ENCODE peak calls at places on chromosomes 12 and 14, in seven cellular contexts. B is A549, G is SK-N-SH, O is H1, Y is K562, T is IMR-90, N is GM12878. P is an unnamed sample.

GRCh38 chr14:67941456-67942018 is 122.0 kb downstream of the RAD51B start:
- DNase-seq in B (peak), G (no peak), O (no peak), Y (no peak), T (peak), N (no peak), P (peak)

GRCh38 chr12:106304001-106304421 is 1.5 kb downstream of the TCP11L2 start:
- DNase-seq in B (no peak), G (no peak), O (no peak), Y (no peak), T (no peak), N (no peak), P (no peak)

GRCh38 chr14:59342516-59343484 is 122.4 kb downstream of the GPR135 start:
- DNase-seq in B (no peak), G (no peak), O (no peak), Y (no peak), T (no peak), N (no peak), P (no peak)

GRCh38 chr12:89906824-89907223 is 198.2 kb upstream of the ATP2B1 start:
- DNase-seq in B (no peak), G (peak), O (no peak), Y (no peak), T (no peak), N (no peak), P (no peak)

GRCh38 chr12:56071648-56072047 is 8.3 kb upstream of the ERBB3 start:
- DNase-seq in B (no peak), G (no peak), O (no peak), Y (no peak), T (peak), N (no peak), P (peak)

GRCh38 chr14:36659010-36659821 is 2.4 kb upstream of the PAX9 start:
- DNase-seq in B (no peak), G (no peak), O (no peak), Y (no peak), T (no peak), N (no peak), P (no peak)

GRCh38 chr12:7498832-7499231 is 4.7 kb downstream of the CD163 start:
- DNase-seq in B (no peak), G (no peak), O (no peak), Y (no peak), T (peak), N (no peak), P (no peak)

GRCh38 chr12:26746315-26746714 is 86.7 kb downstream of the ITPR2 start:
- DNase-seq in B (no peak), G (no peak), O (no peak), Y (no peak), T (peak), N (no peak), P (no peak)

GRCh38 chr12:93301171-93301570 is 76.6 kb upstream of the NUDT4 start:
- DNase-seq in B (no peak), G (no peak), O (no peak), Y (no peak), T (no peak), N (no peak), P (no peak)

GRCh38 chr14:28651148-28651547 is 115.4 kb upstream of the FOXG1 start:
- DNase-seq in B (no peak), G (no peak), O (no peak), Y (no peak), T (peak), N (no peak), P (no peak)

GRCh38 chr12:124651508-124652273 is 84.3 kb upstream of the NCOR2 start:
- DNase-seq in B (no peak), G (peak), O (no peak), Y (peak), T (no peak), N (no peak), P (no peak)

GRCh38 chr12:54021432-54022013 is 6.7 kb upstream of the HOXC6 start:
- DNase-seq in B (peak), G (no peak), O (peak), Y (no peak), T (no peak), N (no peak), P (no peak)

GRCh38 chr14:28157289-28157869 is 609.2 kb upstream of the FOXG1 start:
- DNase-seq in B (no peak), G (no peak), O (no peak), Y (no peak), T (no peak), N (no peak), P (no peak)

GRCh38 chr12:130847097-130847496 is 8.0 kb upstream of the STX2 start:
- DNase-seq in B (no peak), G (no peak), O (no peak), Y (no peak), T (peak), N (no peak), P (no peak)

GRCh38 chr12:131908716-131909595 is 14.5 kb downstream of the ULK1 start:
- DNase-seq in B (no peak), G (no peak), O (no peak), Y (no peak), T (no peak), N (no peak), P (no peak)

GRCh38 chr12:120767071-120768024 is 41.7 kb downstream of the ACADS start:
- DNase-seq in B (no peak), G (no peak), O (no peak), Y (no peak), T (no peak), N (no peak), P (no peak)

GRCh38 chr12:88235183-88235833 is 93.2 kb downstream of the TMTC3 start:
- DNase-seq in B (no peak), G (no peak), O (no peak), Y (peak), T (no peak), N (peak), P (no peak)

GRCh38 chr12:47741340-47741703 is 16.0 kb upstream of the ENDOU start:
- DNase-seq in B (no peak), G (peak), O (no peak), Y (no peak), T (no peak), N (no peak), P (no peak)

GRCh38 chr12:65868133-65868705 is 43.9 kb downstream of the HMGA2 start:
- DNase-seq in B (no peak), G (no peak), O (no peak), Y (peak), T (peak), N (no peak), P (no peak)

GRCh38 chr12:19150273-19150895 is 20.9 kb downstream of the PLEKHA5 start:
- DNase-seq in B (no peak), G (no peak), O (no peak), Y (no peak), T (no peak), N (no peak), P (no peak)

GRCh38 chr12:91882910-91883309 is 262.7 kb downstream of the BTG1 start:
- DNase-seq in B (no peak), G (no peak), O (no peak), Y (no peak), T (no peak), N (no peak), P (no peak)

GRCh38 chr14:64734990-64735389 is 30.8 kb downstream of the PLEKHG3 start:
- DNase-seq in B (no peak), G (no peak), O (no peak), Y (no peak), T (no peak), N (no peak), P (no peak)

GRCh38 chr14:50573862-50574261 is 13.9 kb downstream of the ATL1 start:
- DNase-seq in B (no peak), G (no peak), O (no peak), Y (no peak), T (no peak), N (no peak), P (no peak)

GRCh38 chr14:75450381-75451276 is 22.8 kb downstream of the JDP2 start:
- DNase-seq in B (no peak), G (no peak), O (no peak), Y (no peak), T (peak), N (no peak), P (peak)

GRCh38 chr12:31874961-31875608 is 84.1 kb upstream of the RESF1 start:
- DNase-seq in B (peak), G (no peak), O (no peak), Y (peak), T (peak), N (no peak), P (no peak)

GRCh38 chr14:74502236-74503019 is 8.9 kb downstream of the ISCA2 start:
- DNase-seq in B (peak), G (peak), O (no peak), Y (peak), T (peak), N (no peak), P (peak)

GRCh38 chr14:103361868-103362267 is 23.3 kb upstream of the MARK3 start:
- DNase-seq in B (peak), G (no peak), O (no peak), Y (peak), T (peak), N (no peak), P (peak)

GRCh38 chr12:9064815-9065606 is 50.7 kb downstream of the A2M start:
- DNase-seq in B (peak), G (peak), O (peak), Y (no peak), T (no peak), N (no peak), P (peak)

GRCh38 chr12:49034287-49034622 is 15.7 kb upstream of the PRKAG1 start:
- DNase-seq in B (no peak), G (no peak), O (no peak), Y (no peak), T (no peak), N (no peak), P (no peak)

GRCh38 chr12:53670966-53671365 is 4.9 kb downstream of the ATP5MC2 start:
- DNase-seq in B (no peak), G (no peak), O (no peak), Y (no peak), T (no peak), N (no peak), P (no peak)

GRCh38 chr12:2412305-2412643 is 359.5 kb downstream of the CACNA1C start:
- DNase-seq in B (no peak), G (peak), O (no peak), Y (peak), T (no peak), N (no peak), P (no peak)

GRCh38 chr12:81962126-81962856 is 203.1 kb upstream of the PPFIA2 start:
- DNase-seq in B (no peak), G (no peak), O (no peak), Y (no peak), T (no peak), N (no peak), P (no peak)

GRCh38 chr14:70909788-70910614 is 2.7 kb downstream of the PCNX1 start:
- DNase-seq in B (no peak), G (no peak), O (no peak), Y (no peak), T (no peak), N (no peak), P (no peak)

GRCh38 chr14:88553886-88554457 is 835 bp downstream of the PTPN21 start:
- DNase-seq in B (no peak), G (no peak), O (no peak), Y (no peak), T (peak), N (no peak), P (no peak)

GRCh38 chr12:132585177-132585576 is 25.2 kb downstream of the LRCOL1 start:
- DNase-seq in B (no peak), G (no peak), O (no peak), Y (no peak), T (no peak), N (no peak), P (no peak)

GRCh38 chr14:77206261-77206824 is 24.7 kb downstream of the TMEM63C start:
- DNase-seq in B (no peak), G (no peak), O (no peak), Y (no peak), T (no peak), N (no peak), P (no peak)

GRCh38 chr12:110776410-110776809 is 33.7 kb upstream of the PPP1CC start:
- DNase-seq in B (no peak), G (no peak), O (no peak), Y (no peak), T (no peak), N (peak), P (no peak)

GRCh38 chr12:49705479-49706267 is 1.5 kb downstream of the FMNL3 start:
- DNase-seq in B (no peak), G (peak), O (no peak), Y (peak), T (peak), N (no peak), P (peak)

GRCh38 chr12:97047361-97047760 is 140.3 kb downstream of the NEDD1 start:
- DNase-seq in B (no peak), G (no peak), O (no peak), Y (no peak), T (no peak), N (no peak), P (no peak)

GRCh38 chr12:13523926-13524325 is 327.4 kb downstream of the EMP1 start:
- DNase-seq in B (no peak), G (no peak), O (no peak), Y (no peak), T (no peak), N (no peak), P (no peak)
- TF ChIP-seq RFX5 in B (no peak), G (no peak), O (no peak), Y (no peak), T (no peak), N (no peak), P (no peak)

GRCh38 chr12:123038486-123038885 is 58.0 kb downstream of the ARL6IP4 start:
- DNase-seq in B (no peak), G (no peak), O (no peak), Y (no peak), T (no peak), N (no peak), P (no peak)

GRCh38 chr12:123035841-123036240 is 55.4 kb downstream of the ARL6IP4 start:
- DNase-seq in B (no peak), G (no peak), O (no peak), Y (peak), T (no peak), N (no peak), P (no peak)

GRCh38 chr12:123034865-123035264 is 54.4 kb downstream of the ARL6IP4 start:
- DNase-seq in B (peak), G (no peak), O (no peak), Y (peak), T (peak), N (no peak), P (no peak)

GRCh38 chr12:123037791-123038190 is 57.3 kb downstream of the ARL6IP4 start:
- DNase-seq in B (no peak), G (no peak), O (no peak), Y (no peak), T (no peak), N (no peak), P (no peak)

GRCh38 chr12:123036471-123037285 is 56.2 kb downstream of the ARL6IP4 start:
- DNase-seq in B (no peak), G (no peak), O (no peak), Y (peak), T (no peak), N (no peak), P (no peak)
- TF ChIP-seq RFX5 in B (no peak), G (no peak), O (no peak), Y (no peak), T (no peak), N (no peak), P (no peak)

GRCh38 chr12:30134229-30134628 is 350.5 kb upstream of the TMTC1 start:
- DNase-seq in B (peak), G (no peak), O (no peak), Y (peak), T (no peak), N (no peak), P (peak)
- TF ChIP-seq RFX5 in B (no peak), G (no peak), O (no peak), Y (no peak), T (no peak), N (no peak), P (no peak)

DNA sequence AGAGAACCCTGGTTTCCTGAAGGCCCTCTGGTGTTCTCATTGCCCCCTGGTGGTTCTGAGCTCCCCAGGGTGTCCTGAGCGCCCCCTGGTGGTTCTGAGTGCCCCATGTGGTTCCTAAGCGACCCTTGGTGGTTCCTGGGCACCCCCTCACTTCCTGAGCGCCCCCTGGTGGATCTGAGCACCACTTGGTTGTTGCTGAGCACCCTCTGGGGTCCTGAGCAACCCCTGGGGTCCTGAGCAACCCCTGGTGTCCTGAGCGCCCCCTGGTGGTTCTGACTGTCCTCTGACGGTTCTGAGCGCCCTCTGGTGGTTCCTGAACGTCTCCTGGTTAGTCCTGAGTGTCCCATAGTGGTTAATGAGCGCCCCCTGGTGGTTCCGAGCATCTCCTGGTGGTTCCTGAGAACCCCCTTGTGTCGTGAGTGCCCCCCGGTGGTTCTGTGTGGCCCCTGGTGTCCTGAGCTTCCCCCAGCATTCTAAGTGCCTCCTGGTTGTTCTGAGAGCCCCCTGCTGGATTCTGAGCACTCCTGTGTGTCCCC is 568.3 kb downstream of the TMEM121 start:
- DNase-seq in B (peak), G (no peak), O (peak), Y (no peak), T (no peak), N (no peak), P (peak)
- TF ChIP-seq RFX5 in B (no peak), G (no peak), O (no peak), Y (no peak), T (no peak), N (no peak), P (no peak)